ENCODE peak calls at places on chromosomes 4 and X, in seven cellular contexts. F is stomach, I is thoracic aorta, E is choroid plexus epithelial cell, S is PC-9, Y is heart left ventricle, A is dorsolateral prefrontal cortex. P is an unnamed sample.

GRCh38 chrX:9342581-9343051 is 122.2 kb upstream of the TBL1X start:
- DNase-seq in F (peak), I (peak), E (peak), S (no peak), Y (peak), A (peak), P (peak)

GRCh38 chr4:189202182-189202868 is 738.3 kb upstream of the FRG1 start:
- DNase-seq in F (peak), I (peak), E (peak), S (peak), Y (peak), A (peak), P (peak)

GRCh38 chr4:68465058-68465457 is 17.8 kb downstream of the TMPRSS11E start:
- DNase-seq in F (no peak), I (no peak), E (no peak), S (no peak), Y (no peak), A (no peak), P (no peak)

GRCh38 chrX:21355831-21356230 is 18.4 kb upstream of the CNKSR2 start:
- DNase-seq in F (no peak), I (no peak), E (no peak), S (no peak), Y (no peak), A (no peak), P (no peak)

GRCh38 chr4:41142946-41143720 is 71.2 kb downstream of the APBB2 start:
- DNase-seq in F (peak), I (peak), E (peak), S (peak), Y (peak), A (no peak), P (no peak)

GRCh38 chr4:66048861-66049260 is 378.6 kb upstream of the EPHA5 start:
- DNase-seq in F (no peak), I (no peak), E (peak), S (no peak), Y (no peak), A (no peak), P (no peak)

GRCh38 chr4:67549123-67549522 is 3.8 kb upstream of the CENPC start:
- DNase-seq in F (no peak), I (no peak), E (peak), S (no peak), Y (no peak), A (no peak), P (no peak)

GRCh38 chr4:143225167-143225566 is 40.5 kb downstream of the USP38 start:
- DNase-seq in F (no peak), I (no peak), E (no peak), S (no peak), Y (no peak), A (no peak), P (no peak)

GRCh38 chrX:98379134-98379533 is 1495.4 kb downstream of the RPA4 start:
- DNase-seq in F (no peak), I (no peak), E (no peak), S (no peak), Y (no peak), A (no peak), P (no peak)
- TF ChIP-seq CTCF in F (no peak), I (no peak), E (no peak), S (no peak), Y (no peak), A (no peak), P (no peak)

GRCh38 chr4:139734875-139735380 is 69.3 kb downstream of the MGST2 start:
- DNase-seq in F (peak), I (peak), E (peak), S (peak), Y (peak), A (peak), P (peak)
- TF ChIP-seq CTCF in F (no peak), I (peak), E (peak), S (no peak), Y (peak), A (peak), P (peak)

GRCh38 chr4:180913750-180914149 is 1329.5 kb upstream of the TENM3 start:
- DNase-seq in F (no peak), I (no peak), E (peak), S (no peak), Y (no peak), A (no peak), P (no peak)

DNA sequence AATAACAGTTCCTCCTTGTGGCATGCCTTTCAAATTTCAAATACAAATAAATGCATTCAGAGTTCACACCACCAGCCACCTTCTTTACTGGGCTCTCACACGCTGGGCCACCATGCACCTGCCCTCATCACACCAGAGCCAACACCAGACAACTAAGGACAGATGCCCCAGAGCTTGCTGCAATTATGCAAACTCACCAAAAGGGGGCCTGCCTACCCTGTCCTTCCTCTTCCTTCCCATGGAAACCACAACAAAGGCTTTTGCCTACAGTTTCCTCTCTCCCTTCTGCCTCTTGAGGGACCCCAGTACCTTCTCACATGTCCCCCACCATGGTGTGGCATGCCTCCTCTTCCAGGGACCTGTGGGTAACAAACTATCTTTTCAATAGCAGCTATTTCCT is 1333.9 kb upstream of the TENM3 start:
- DNase-seq in F (no peak), I (no peak), E (peak), S (no peak), Y (no peak), A (no peak), P (no peak)
- TF ChIP-seq CTCF in F (no peak), I (no peak), E (peak), S (no peak), Y (no peak), A (no peak), P (no peak)

GRCh38 chr4:5710065-5710961 is 688 bp upstream of the EVC start:
- DNase-seq in F (no peak), I (no peak), E (peak), S (no peak), Y (no peak), A (no peak), P (no peak)

GRCh38 chr4:5708171-5708828 is at the start of gene EVC2:
- DNase-seq in F (peak), I (no peak), E (peak), S (peak), Y (peak), A (peak), P (no peak)

GRCh38 chr4:5707366-5708133 is 809 bp downstream of the EVC2 start:
- DNase-seq in F (no peak), I (no peak), E (peak), S (no peak), Y (no peak), A (no peak), P (no peak)

GRCh38 chr4:5710962-5711478 is at the start of gene EVC:
- DNase-seq in F (peak), I (peak), E (peak), S (peak), Y (peak), A (peak), P (no peak)

GRCh38 chr4:5708829-5709680 is 696 bp upstream of the EVC2 start:
- DNase-seq in F (no peak), I (no peak), E (no peak), S (no peak), Y (no peak), A (no peak), P (no peak)
- TF ChIP-seq CTCF in F (no peak), I (no peak), E (no peak), S (no peak), Y (no peak), A (no peak), P (no peak)

DNA sequence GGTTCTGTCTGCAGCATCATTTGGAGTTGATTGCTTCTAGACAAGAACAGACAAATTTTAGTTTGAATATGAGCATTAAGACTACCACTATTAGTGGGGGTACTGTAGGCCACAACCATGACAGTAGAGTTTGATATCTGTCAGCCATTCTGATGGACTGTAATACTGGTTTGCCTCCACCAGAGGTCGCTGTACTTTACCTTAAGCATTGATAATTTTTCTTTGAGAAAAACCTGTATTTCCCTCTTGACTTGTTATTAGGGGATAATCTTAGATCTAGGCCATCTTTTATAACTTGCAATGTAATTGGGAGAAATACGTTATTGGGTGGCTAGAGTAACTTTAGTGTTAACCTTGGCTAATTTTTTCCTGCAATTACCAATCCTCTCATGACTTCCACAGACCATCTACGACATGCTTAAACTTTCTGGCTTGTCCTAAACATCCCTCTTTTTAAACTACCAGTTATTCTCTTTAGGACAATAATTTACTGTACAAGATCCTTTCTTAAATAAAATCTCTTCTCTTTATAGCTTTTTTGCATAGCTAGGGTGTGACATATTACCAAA is 562.4 kb downstream of the MAGEB5 start:
- DNase-seq in F (no peak), I (no peak), E (no peak), S (no peak), Y (no peak), A (no peak), P (no peak)
- TF ChIP-seq CTCF in F (no peak), I (no peak), E (no peak), S (peak), Y (no peak), A (no peak), P (peak)

DNA sequence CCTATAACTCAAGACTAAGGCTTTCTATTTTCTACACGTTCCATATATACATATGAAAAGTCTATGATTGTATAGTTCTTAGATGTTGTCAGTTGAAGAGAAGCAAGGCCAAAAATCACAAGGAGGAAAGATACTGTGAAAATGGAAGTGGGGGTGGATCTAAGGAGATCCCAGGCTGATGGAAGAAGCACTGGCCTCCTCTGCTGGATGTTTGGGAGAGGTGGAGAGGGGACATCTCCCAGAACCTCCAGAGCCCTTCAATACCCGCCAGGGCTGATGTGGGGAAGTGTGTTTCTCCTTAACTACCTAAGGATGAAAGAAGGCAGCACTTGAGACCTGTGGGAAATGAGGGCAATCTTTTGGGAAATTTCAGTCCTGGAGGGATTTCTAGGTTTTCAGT is 67.4 kb downstream of the RASGEF1B start:
- DNase-seq in F (no peak), I (no peak), E (peak), S (peak), Y (no peak), A (no peak), P (no peak)
- TF ChIP-seq CTCF in F (no peak), I (no peak), E (peak), S (no peak), Y (no peak), A (no peak), P (no peak)

DNA sequence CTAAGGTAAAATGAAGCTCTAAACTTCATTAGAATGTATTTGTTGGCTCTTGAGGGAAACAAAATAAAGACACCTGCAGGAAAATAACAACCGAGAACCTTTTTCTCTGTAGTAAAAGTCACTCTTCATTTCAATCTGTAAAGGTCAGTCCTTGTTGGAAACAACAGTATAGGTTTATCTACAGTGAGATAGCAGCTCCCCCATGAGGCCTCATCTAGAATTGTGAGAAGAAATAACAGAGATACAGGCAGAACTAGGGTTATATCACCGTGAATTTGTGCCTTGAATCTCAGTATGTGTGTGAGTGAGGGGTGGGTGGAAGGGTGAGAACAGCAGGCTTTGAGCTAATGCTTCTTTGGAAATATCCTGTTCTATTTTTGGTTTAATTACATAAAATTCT is 107.8 kb upstream of the FMR1 start:
- DNase-seq in F (no peak), I (no peak), E (no peak), S (no peak), Y (no peak), A (no peak), P (peak)
- TF ChIP-seq CTCF in F (no peak), I (no peak), E (no peak), S (peak), Y (no peak), A (peak), P (no peak)

DNA sequence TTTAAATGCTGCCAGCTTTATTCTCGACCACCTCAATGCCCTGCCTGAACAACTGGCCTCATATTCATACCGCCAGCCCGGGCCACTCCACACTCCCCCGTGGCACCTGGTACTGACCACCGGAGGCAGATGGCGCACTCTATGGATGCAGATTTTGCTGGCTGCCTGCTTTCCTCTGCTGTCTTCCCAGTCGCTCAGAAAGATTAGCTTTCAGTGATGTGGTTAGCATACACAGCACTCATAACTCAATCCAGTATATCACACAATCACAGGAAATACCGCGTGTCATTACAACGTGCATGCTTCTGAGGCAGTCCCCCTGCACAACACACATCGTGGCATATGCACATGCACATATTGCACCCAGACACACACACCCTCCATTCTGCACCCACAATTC is 147.2 kb upstream of the BCOR start:
- DNase-seq in F (no peak), I (no peak), E (peak), S (no peak), Y (no peak), A (no peak), P (no peak)
- TF ChIP-seq CTCF in F (no peak), I (no peak), E (peak), S (no peak), Y (no peak), A (no peak), P (no peak)

P was measured in Calu3.